ENCODE peak calls at places on chromosomes 16 and 17, in four cellular contexts. Z is H9, L is mesenchymal stem cell, X is mesendoderm. E is an unnamed sample.

GRCh38 chr16:51408357-51408756 is 257.3 kb upstream of the SALL1 start:
- DNase-seq in Z (no peak), L (peak; percentile 12), X (no peak), E (no peak)

GRCh38 chr16:2825049-2825742 is 4.9 kb upstream of the ZG16B start:
- DNase-seq in Z (no peak), L (no peak), X (no peak), E (no peak)

GRCh38 chr17:81256616-81257015 is 17.5 kb downstream of the NDUFAF8 start:
- DNase-seq in Z (no peak), L (peak; percentile 61), X (no peak), E (no peak)

GRCh38 chr17:73695035-73695738 is 50.9 kb upstream of the SDK2 start:
- DNase-seq in Z (peak; percentile 20), L (no peak), X (no peak), E (no peak)

GRCh38 chr17:77148959-77149510 is 8.3 kb downstream of the SEC14L1 start:
- DNase-seq in Z (no peak), L (no peak), X (no peak), E (peak; percentile 66)

GRCh38 chr17:37764383-37764782 is 19.5 kb upstream of the HNF1B start:
- DNase-seq in Z (no peak), L (no peak), X (no peak), E (no peak)

GRCh38 chr16:53291757-53292392 is 142.4 kb upstream of the RBL2 start:
- DNase-seq in Z (no peak), L (no peak), X (no peak), E (no peak)

GRCh38 chr17:45110676-45111611 is 21.4 kb downstream of the PLCD3 start:
- DNase-seq in Z (no peak), L (no peak), X (no peak), E (no peak)

GRCh38 chr17:57881143-57881542 is 31.3 kb upstream of the MRPS23 start:
- DNase-seq in Z (peak; percentile 67), L (peak; percentile 80), X (no peak), E (peak; percentile 67)

GRCh38 chr17:8829036-8829941 is 30.1 kb upstream of the MFSD6L start:
- DNase-seq in Z (no peak), L (no peak), X (no peak), E (no peak)
- H3K18ac ChIP-seq in Z (no peak overlapping the region), L (no peak overlapping the region), X (no peak overlapping the region), E (no peak overlapping the region)

GRCh38 chr17:31493656-31494155 is 102.2 kb downstream of the RAB11FIP4 start:
- DNase-seq in Z (no peak), L (no peak), X (no peak), E (no peak)
- H3K18ac ChIP-seq in Z (no peak overlapping the region), L (no peak overlapping the region), X (no peak overlapping the region), E (no peak overlapping the region)

DNA sequence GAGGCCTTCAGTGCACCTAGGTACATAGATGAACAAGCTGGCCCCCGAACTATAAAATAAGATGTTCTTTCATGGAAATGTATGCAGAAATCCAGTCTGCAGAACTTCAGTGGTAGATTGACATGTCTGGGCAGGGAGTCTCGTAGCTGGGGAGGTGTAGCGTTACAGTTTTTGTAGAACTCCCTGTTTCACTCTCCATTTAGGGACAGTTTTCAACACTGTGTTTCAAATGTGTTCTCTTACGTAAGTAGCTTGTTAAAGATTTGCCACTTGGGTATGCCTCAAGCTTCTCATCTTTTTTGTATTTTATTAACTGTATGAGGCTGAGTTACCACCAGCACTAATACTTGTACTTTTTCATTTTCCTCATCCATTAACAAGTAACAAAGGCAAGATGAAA is 46.6 kb downstream of the PLD6 start:
- DNase-seq in Z (no peak), L (no peak), X (no peak), E (no peak)
- H3K18ac ChIP-seq in Z (no peak overlapping the region), L (no peak overlapping the region), X (no peak overlapping the region), E (no peak overlapping the region)

GRCh38 chr17:83069571-83069906 is 9.9 kb upstream of the METRNL start:
- DNase-seq in Z (no peak), L (no peak), X (no peak), E (no peak)
- H3K18ac ChIP-seq in Z (no peak overlapping the region), L (no peak overlapping the region), X (no peak overlapping the region), E (no peak overlapping the region)

DNA sequence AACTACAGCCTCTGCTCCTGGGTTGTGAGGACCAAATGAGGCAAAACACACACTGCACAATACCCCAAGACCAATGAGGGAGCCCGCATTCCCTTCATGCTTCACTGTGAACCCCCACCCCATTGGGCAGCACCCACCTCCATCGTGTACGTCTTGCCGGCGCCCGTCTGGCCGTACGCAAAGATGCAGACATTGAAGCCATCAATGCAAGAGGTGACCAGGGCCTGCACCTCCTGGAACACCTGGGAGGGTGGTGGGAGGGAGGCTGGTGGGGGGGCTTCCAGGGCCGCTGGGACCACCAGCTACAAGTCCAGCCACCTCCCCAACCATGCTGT is 28.4 kb downstream of the KATNB1 start:
- DNase-seq in Z (no peak), L (no peak), X (no peak), E (no peak)
- H3K18ac ChIP-seq in Z (no peak overlapping the region), L (peak overlapping the region; percentile 85), X (no peak overlapping the region), E (no peak overlapping the region)

GRCh38 chr17:3635474-3636153 is 436 bp downstream of the SHPK start:
- DNase-seq in Z (no peak), L (no peak), X (peak; percentile 53), E (peak; percentile 92)
- H3K18ac ChIP-seq in Z (no peak overlapping the region), L (peak overlapping the region; percentile 50), X (peak overlapping the region; percentile 44), E (peak overlapping the region; percentile 71)

GRCh38 chr16:73058616-73059409 is 10.9 kb upstream of the ZFHX3 start:
- DNase-seq in Z (no peak), L (peak; percentile 60), X (peak; percentile 72), E (no peak)
- H3K18ac ChIP-seq in Z (no peak overlapping the region), L (peak overlapping the region; percentile 94), X (peak overlapping the region; percentile 97), E (peak overlapping the region; percentile 96)

GRCh38 chr17:29612404-29613370 is 10.0 kb downstream of the CORO6 start:
- DNase-seq in Z (peak; percentile 55), L (no peak), X (no peak), E (no peak)

GRCh38 chr17:29612094-29612403 is 10.7 kb downstream of the CORO6 start:
- DNase-seq in Z (no peak), L (no peak), X (no peak), E (no peak)

GRCh38 chr17:29611351-29612093 is 11.2 kb downstream of the CORO6 start:
- DNase-seq in Z (no peak), L (no peak), X (no peak), E (no peak)

GRCh38 chr17:29608986-29609385 is 13.7 kb downstream of the CORO6 start:
- DNase-seq in Z (no peak), L (no peak), X (no peak), E (no peak)

DNA sequence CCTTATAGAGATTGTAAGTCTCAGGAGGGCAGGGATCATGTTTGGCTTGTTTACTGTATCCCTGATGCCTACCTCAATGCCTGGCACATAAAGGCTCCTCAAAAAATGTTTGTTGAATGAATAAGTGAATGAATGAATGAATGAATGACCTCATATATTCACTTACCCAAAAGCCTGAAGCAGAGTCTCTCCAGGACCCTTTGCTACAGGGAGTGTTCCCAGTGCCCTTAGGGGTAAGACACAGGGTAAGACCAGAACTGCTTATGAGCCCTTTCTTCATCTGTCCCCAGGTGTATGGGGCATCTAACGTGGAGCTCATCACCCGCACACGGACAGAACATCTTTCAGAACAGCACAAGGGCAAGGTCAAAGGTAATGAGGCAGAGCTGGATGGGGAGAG is 12.3 kb downstream of the CORO6 start:
- DNase-seq in Z (no peak), L (no peak), X (no peak), E (no peak)
- H3K18ac ChIP-seq in Z (no peak overlapping the region), L (no peak overlapping the region), X (no peak overlapping the region), E (no peak overlapping the region)

GRCh38 chr16:68361485-68361884 is 50.7 kb downstream of the PRMT7 start:
- DNase-seq in Z (no peak), L (no peak), X (no peak), E (no peak)

GRCh38 chr16:68363847-68364600 is 53.2 kb downstream of the PRMT7 start:
- DNase-seq in Z (no peak), L (no peak), X (no peak), E (no peak)

GRCh38 chr16:68362314-68362913 is 51.6 kb downstream of the PRMT7 start:
- DNase-seq in Z (no peak), L (no peak), X (no peak), E (no peak)

GRCh38 chr16:68364601-68364998 is 53.8 kb downstream of the PRMT7 start:
- DNase-seq in Z (peak; percentile 67), L (no peak), X (peak; percentile 56), E (peak; percentile 51)

GRCh38 chr16:68362952-68363846 is 52.4 kb downstream of the PRMT7 start:
- DNase-seq in Z (no peak), L (no peak), X (no peak), E (no peak)
- H3K18ac ChIP-seq in Z (no peak overlapping the region), L (no peak overlapping the region), X (no peak overlapping the region), E (no peak overlapping the region)

E was measured in trophoblast cell.